ENCODE peak calls at places on chromosomes 13 and 19, in six cellular contexts. N is K562, D is HepG2, U is H1, G is GM12891, T is GM12878. S is an unnamed sample.

GRCh38 chr13:95226932-95227718 is 74.1 kb downstream of the ABCC4 start:
- DNase-seq in N (peak), U (no peak), T (peak), G (no peak), D (no peak), S (no peak)

GRCh38 chr19:42032428-42032827 is 37.6 kb downstream of the GRIK5 start:
- DNase-seq in T (no peak), D (no peak), G (no peak), N (no peak), U (peak), S (no peak)

GRCh38 chr19:6030214-6030507 is 52.2 kb upstream of the RANBP3 start:
- DNase-seq in N (no peak), U (no peak), G (no peak), T (no peak), D (no peak), S (no peak)

GRCh38 chr13:112254061-112254818 is 121.9 kb upstream of the SPACA7 start:
- DNase-seq in T (no peak), D (no peak), U (peak), G (no peak), N (no peak), S (no peak)

GRCh38 chr13:20939662-20940061 is 37.1 kb upstream of the XPO4 start:
- DNase-seq in D (no peak), G (no peak), U (no peak), N (no peak), T (no peak), S (no peak)

GRCh38 chr19:19737559-19738332 is 4.8 kb upstream of the ZNF14 start:
- DNase-seq in T (no peak), G (no peak), D (no peak), U (no peak), N (no peak), S (no peak)

GRCh38 chr19:17579523-17580244 is 24.2 kb downstream of the COLGALT1 start:
- DNase-seq in U (peak), G (peak), T (no peak), D (no peak), N (peak), S (peak)

GRCh38 chr13:80084086-80084676 is 256.7 kb downstream of the SPRY2 start:
- DNase-seq in G (no peak), T (no peak), U (no peak), D (no peak), N (no peak), S (no peak)

GRCh38 chr19:14475251-14476073 is at the start of gene PTGER1:
- DNase-seq in N (peak), G (no peak), D (no peak), T (no peak), U (peak), S (no peak)

GRCh38 chr19:47495478-47496372 is 11.7 kb upstream of the KPTN start:
- DNase-seq in N (no peak), U (no peak), D (no peak), G (no peak), T (no peak), S (no peak)

GRCh38 chr13:24747248-24748151 is 16.5 kb upstream of the RNF17 start:
- DNase-seq in T (no peak), D (no peak), U (peak), N (no peak), G (no peak), S (no peak)

GRCh38 chr19:1068111-1069001 is 1.4 kb downstream of the ARHGAP45 start:
- DNase-seq in D (no peak), T (no peak), N (no peak), G (no peak), U (peak), S (no peak)

GRCh38 chr13:98664047-98664446 is 87.1 kb upstream of the STK24 start:
- DNase-seq in U (no peak), T (no peak), G (no peak), N (peak), D (no peak), S (no peak)

GRCh38 chr19:8304841-8305621 is 3.1 kb downstream of the CD320 start:
- DNase-seq in D (no peak), T (no peak), U (peak), G (no peak), N (peak), S (no peak)

GRCh38 chr19:47729799-47730520 is 15.4 kb upstream of the NOP53 start:
- DNase-seq in T (no peak), U (peak), N (peak), D (peak), G (no peak), S (no peak)

GRCh38 chr13:99661791-99662190 is 160.5 kb downstream of the TM9SF2 start:
- DNase-seq in N (no peak), D (no peak), G (no peak), T (no peak), U (peak), S (no peak)

GRCh38 chr19:10334340-10335148 is 1.2 kb upstream of the RAVER1 start:
- DNase-seq in D (peak), T (no peak), N (peak), G (no peak), U (peak), S (peak)
- TF ChIP-seq POLR2AphosphoS5 in D (peak), T (no peak), N (peak), G (no peak), U (no peak), S (no peak)

GRCh38 chr19:48837081-48837524 is 812 bp upstream of the HSD17B14 start:
- DNase-seq in T (peak), G (peak), N (no peak), U (peak), D (no peak), S (peak)
- TF ChIP-seq POLR2A in T (peak), G (no peak), N (no peak), U (peak), D (no peak), S (no peak)

DNA sequence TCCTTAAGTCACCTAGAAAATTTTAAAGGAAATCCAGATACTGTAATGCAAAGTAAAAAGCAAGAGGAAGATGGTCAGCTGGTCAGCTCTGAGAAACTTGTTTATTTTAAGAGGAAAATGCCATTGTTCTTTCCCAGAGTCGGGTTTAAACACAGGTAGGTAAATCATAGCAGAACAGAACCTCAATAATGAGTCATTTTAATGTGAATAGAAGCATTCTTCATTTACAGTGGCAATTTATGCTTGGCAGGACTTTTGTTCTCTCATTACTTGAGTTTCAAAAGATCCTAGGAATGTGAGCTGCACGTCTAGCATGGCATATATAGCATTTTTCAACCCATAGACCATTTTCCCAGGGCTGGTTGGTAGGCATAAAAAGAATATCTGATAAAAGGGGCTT is 132.3 kb downstream of the LIG4 start:
- DNase-seq in G (no peak), U (no peak), T (no peak), D (no peak), N (no peak), S (no peak)
- TF ChIP-seq TAF1 in G (no peak), U (no peak), T (no peak), D (no peak), N (no peak), S (no peak)

GRCh38 chr19:35247526-35248309 is 1.1 kb upstream of the LSR start:
- DNase-seq in N (peak), G (peak), U (peak), T (peak), D (peak), S (peak)

GRCh38 chr19:35246466-35247096 is 2.2 kb upstream of the LSR start:
- DNase-seq in G (no peak), N (no peak), U (no peak), D (no peak), T (no peak), S (no peak)

GRCh38 chr19:35249848-35250711 is 1.3 kb downstream of the LSR start:
- DNase-seq in U (peak), T (no peak), G (no peak), D (no peak), N (no peak), S (no peak)

GRCh38 chr19:35249146-35249847 is 495 bp downstream of the LSR start:
- DNase-seq in U (no peak), N (peak), G (no peak), D (no peak), T (no peak), S (no peak)

DNA sequence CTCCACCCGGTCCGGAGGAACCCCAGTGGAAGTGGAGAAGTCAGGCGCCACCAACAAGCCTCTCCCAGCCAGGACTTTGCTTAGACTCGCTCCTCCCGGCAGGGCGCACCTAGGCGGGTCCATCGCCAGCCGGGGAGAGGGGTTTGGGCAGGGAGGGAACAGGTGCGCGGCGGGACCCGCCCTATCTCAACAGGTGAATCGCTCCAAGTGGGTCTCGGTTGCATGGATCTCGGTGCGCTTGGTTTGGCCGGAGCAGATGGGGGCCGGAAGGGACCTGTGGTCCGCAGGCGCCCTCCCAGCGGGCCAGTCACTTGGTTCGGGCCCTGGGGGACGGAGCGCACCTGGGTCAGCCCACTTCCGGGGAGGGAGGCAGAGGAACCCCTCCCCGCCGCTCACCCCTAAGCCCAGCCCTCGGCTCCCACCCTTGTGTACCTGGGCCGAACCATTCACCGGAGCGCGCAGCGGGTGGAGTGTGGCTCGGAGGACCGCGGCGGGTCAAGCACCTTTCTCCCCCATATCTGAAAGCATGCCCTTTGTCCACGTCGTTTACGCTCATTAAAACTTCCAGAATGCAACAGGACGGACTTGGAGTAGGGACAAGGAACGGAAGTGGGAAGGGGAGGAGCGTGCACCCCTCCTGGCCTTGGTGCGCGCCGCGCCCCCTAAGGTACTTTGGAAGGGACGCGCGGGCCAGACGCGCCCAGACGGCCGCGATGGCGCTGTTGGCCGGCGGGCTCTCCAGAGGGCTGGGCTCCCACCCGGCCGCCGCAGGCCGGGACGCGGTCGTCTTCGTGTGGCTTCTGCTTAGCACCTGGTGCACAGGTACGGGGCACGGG is at the start of gene LSR:
- DNase-seq in U (peak), N (peak), G (peak), D (peak), T (peak), S (peak)
- TF ChIP-seq POLR2AphosphoS5 in U (peak), N (peak), G (no peak), D (peak), T (peak), S (peak)

GRCh38 chr19:2117215-2117960 is 20.7 kb downstream of the IZUMO4 start:
- DNase-seq in U (no peak), N (no peak), T (no peak), G (no peak), D (no peak), S (no peak)
- TF ChIP-seq POLR2A in U (no peak), N (no peak), T (peak), G (no peak), D (no peak), S (no peak)

GRCh38 chr13:27969073-27969865 is at the start of gene CDX2:
- DNase-seq in D (no peak), N (no peak), G (no peak), U (no peak), T (no peak), S (no peak)
- TF ChIP-seq TAF1 in D (no peak), N (no peak), G (no peak), U (no peak), T (no peak), S (no peak)